ENCODE peak calls at places on chromosome 3, in seven cellular contexts. One of them, this sample, is unnamed.

GRCh38 chr3:89983449-89983848 is 876.0 kb downstream of the EPHA3 start:
- DNase-seq in GM20000: no peak
- DNase-seq in fibroblast of lung: no peak
- DNase-seq in uterus: no peak
- DNase-seq in nephron progenitor cell: no peak
- DNase-seq in amniotic stem cell: no peak
- DNase-seq in kidney tubule cell: no peak
- DNase-seq in this sample: no peak

GRCh38 chr3:133932009-133932408 is 36.3 kb upstream of the RAB6B start:
- DNase-seq in GM20000: no peak
- DNase-seq in fibroblast of lung: no peak
- DNase-seq in uterus: no peak
- DNase-seq in nephron progenitor cell: no peak
- DNase-seq in amniotic stem cell: no peak
- DNase-seq in kidney tubule cell: no peak
- DNase-seq in this sample: no peak

GRCh38 chr3:134651347-134652041 is 672 bp upstream of the KY start:
- DNase-seq in GM20000: no peak
- DNase-seq in fibroblast of lung: no peak
- DNase-seq in uterus: peak
- DNase-seq in nephron progenitor cell: no peak
- DNase-seq in amniotic stem cell: no peak
- DNase-seq in kidney tubule cell: peak
- DNase-seq in this sample: no peak

GRCh38 chr3:150216866-150217600 is 191.1 kb upstream of the TSC22D2 start:
- DNase-seq in GM20000: no peak
- DNase-seq in fibroblast of lung: no peak
- DNase-seq in uterus: no peak
- DNase-seq in nephron progenitor cell: no peak
- DNase-seq in amniotic stem cell: no peak
- DNase-seq in kidney tubule cell: no peak
- DNase-seq in this sample: no peak

GRCh38 chr3:131540821-131541220 is 38.0 kb upstream of the MRPL3 start:
- DNase-seq in GM20000: no peak
- DNase-seq in fibroblast of lung: no peak
- DNase-seq in uterus: no peak
- DNase-seq in nephron progenitor cell: no peak
- DNase-seq in amniotic stem cell: no peak
- DNase-seq in kidney tubule cell: peak
- DNase-seq in this sample: no peak

GRCh38 chr3:115961390-115961789 is 338.1 kb downstream of the GAP43 start:
- DNase-seq in GM20000: no peak
- DNase-seq in fibroblast of lung: no peak
- DNase-seq in uterus: no peak
- DNase-seq in nephron progenitor cell: no peak
- DNase-seq in amniotic stem cell: no peak
- DNase-seq in kidney tubule cell: no peak
- DNase-seq in this sample: no peak

GRCh38 chr3:71083726-71084131 is 499.8 kb downstream of the FOXP1 start:
- DNase-seq in GM20000: no peak
- DNase-seq in fibroblast of lung: no peak
- DNase-seq in uterus: no peak
- DNase-seq in nephron progenitor cell: no peak
- DNase-seq in amniotic stem cell: no peak
- DNase-seq in kidney tubule cell: no peak
- DNase-seq in this sample: no peak

GRCh38 chr3:24943961-24944360 is 449.3 kb upstream of the THRB start:
- DNase-seq in GM20000: no peak
- DNase-seq in fibroblast of lung: no peak
- DNase-seq in uterus: no peak
- DNase-seq in nephron progenitor cell: no peak
- DNase-seq in amniotic stem cell: no peak
- DNase-seq in kidney tubule cell: peak
- DNase-seq in this sample: no peak

GRCh38 chr3:88151358-88151757 is 1.6 kb downstream of the C3orf38 start:
- DNase-seq in GM20000: peak
- DNase-seq in fibroblast of lung: no peak
- DNase-seq in uterus: no peak
- DNase-seq in nephron progenitor cell: no peak
- DNase-seq in amniotic stem cell: no peak
- DNase-seq in kidney tubule cell: peak
- DNase-seq in this sample: no peak

GRCh38 chr3:14425574-14426304 is 23.3 kb downstream of the SLC6A6 start:
- DNase-seq in GM20000: no peak
- DNase-seq in fibroblast of lung: no peak
- DNase-seq in uterus: no peak
- DNase-seq in nephron progenitor cell: no peak
- DNase-seq in amniotic stem cell: no peak
- DNase-seq in kidney tubule cell: peak
- DNase-seq in this sample: no peak

GRCh38 chr3:99972380-99973104 is 141.8 kb downstream of the FILIP1L start:
- DNase-seq in GM20000: no peak
- DNase-seq in fibroblast of lung: peak
- DNase-seq in uterus: no peak
- DNase-seq in nephron progenitor cell: no peak
- DNase-seq in amniotic stem cell: no peak
- DNase-seq in kidney tubule cell: no peak
- DNase-seq in this sample: no peak

GRCh38 chr3:36804295-36805055 is 40.1 kb upstream of the DCLK3 start:
- DNase-seq in GM20000: no peak
- DNase-seq in fibroblast of lung: no peak
- DNase-seq in uterus: no peak
- DNase-seq in nephron progenitor cell: peak
- DNase-seq in amniotic stem cell: no peak
- DNase-seq in kidney tubule cell: no peak
- DNase-seq in this sample: no peak

GRCh38 chr3:52286777-52287110 is 884 bp upstream of the GLYCTK start:
- DNase-seq in GM20000: no peak
- DNase-seq in fibroblast of lung: no peak
- DNase-seq in uterus: peak
- DNase-seq in nephron progenitor cell: no peak
- DNase-seq in amniotic stem cell: no peak
- DNase-seq in kidney tubule cell: peak
- DNase-seq in this sample: no peak

GRCh38 chr3:151556591-151556990 is 95.7 kb upstream of the IGSF10 start:
- DNase-seq in GM20000: no peak
- DNase-seq in fibroblast of lung: no peak
- DNase-seq in uterus: no peak
- DNase-seq in nephron progenitor cell: no peak
- DNase-seq in amniotic stem cell: no peak
- DNase-seq in kidney tubule cell: no peak
- DNase-seq in this sample: no peak

GRCh38 chr3:127252446-127252845 is 35.4 kb downstream of the PRR20G start:
- DNase-seq in GM20000: no peak
- DNase-seq in fibroblast of lung: no peak
- DNase-seq in uterus: no peak
- DNase-seq in nephron progenitor cell: no peak
- DNase-seq in amniotic stem cell: no peak
- DNase-seq in kidney tubule cell: no peak
- DNase-seq in this sample: no peak

GRCh38 chr3:38627956-38628355 is 21.5 kb downstream of the SCN5A start:
- DNase-seq in GM20000: peak
- DNase-seq in fibroblast of lung: no peak
- DNase-seq in uterus: no peak
- DNase-seq in nephron progenitor cell: peak
- DNase-seq in amniotic stem cell: no peak
- DNase-seq in kidney tubule cell: no peak
- DNase-seq in this sample: no peak

GRCh38 chr3:53819163-53819868 is 26.9 kb downstream of the CHDH start:
- DNase-seq in GM20000: no peak
- DNase-seq in fibroblast of lung: no peak
- DNase-seq in uterus: no peak
- DNase-seq in nephron progenitor cell: no peak
- DNase-seq in amniotic stem cell: no peak
- DNase-seq in kidney tubule cell: no peak
- DNase-seq in this sample: no peak

GRCh38 chr3:169147246-169148008 is 516.1 kb downstream of the MECOM start:
- DNase-seq in GM20000: peak
- DNase-seq in fibroblast of lung: peak
- DNase-seq in uterus: no peak
- DNase-seq in nephron progenitor cell: peak
- DNase-seq in amniotic stem cell: peak
- DNase-seq in kidney tubule cell: peak
- DNase-seq in this sample: no peak

GRCh38 chr3:50430950-50431435 is 71.7 kb upstream of the TMEM115 start:
- DNase-seq in GM20000: no peak
- DNase-seq in fibroblast of lung: no peak
- DNase-seq in uterus: no peak
- DNase-seq in nephron progenitor cell: no peak
- DNase-seq in amniotic stem cell: no peak
- DNase-seq in kidney tubule cell: no peak
- DNase-seq in this sample: no peak

GRCh38 chr3:139317660-139318430 is 26.0 kb upstream of the MRPS22 start:
- DNase-seq in GM20000: no peak
- DNase-seq in fibroblast of lung: no peak
- DNase-seq in uterus: no peak
- DNase-seq in nephron progenitor cell: no peak
- DNase-seq in amniotic stem cell: no peak
- DNase-seq in kidney tubule cell: peak
- DNase-seq in this sample: no peak

GRCh38 chr3:110710605-110711004 is 361.0 kb upstream of the NECTIN3 start:
- DNase-seq in GM20000: no peak
- DNase-seq in fibroblast of lung: no peak
- DNase-seq in uterus: no peak
- DNase-seq in nephron progenitor cell: no peak
- DNase-seq in amniotic stem cell: no peak
- DNase-seq in kidney tubule cell: no peak
- DNase-seq in this sample: no peak

GRCh38 chr3:186722457-186722856 is 5.3 kb downstream of the KNG1 start:
- DNase-seq in GM20000: no peak
- DNase-seq in fibroblast of lung: peak
- DNase-seq in uterus: no peak
- DNase-seq in nephron progenitor cell: no peak
- DNase-seq in amniotic stem cell: no peak
- DNase-seq in kidney tubule cell: peak
- DNase-seq in this sample: no peak

GRCh38 chr3:112120485-112120836 is 12.6 kb downstream of the GCSAM start:
- DNase-seq in GM20000: no peak
- DNase-seq in fibroblast of lung: no peak
- DNase-seq in uterus: no peak
- DNase-seq in nephron progenitor cell: no peak
- DNase-seq in amniotic stem cell: no peak
- DNase-seq in kidney tubule cell: no peak
- DNase-seq in this sample: no peak

GRCh38 chr3:13787533-13787932 is 92.3 kb downstream of the WNT7A start:
- DNase-seq in GM20000: no peak
- DNase-seq in fibroblast of lung: no peak
- DNase-seq in uterus: no peak
- DNase-seq in nephron progenitor cell: no peak
- DNase-seq in amniotic stem cell: no peak
- DNase-seq in kidney tubule cell: no peak
- DNase-seq in this sample: no peak

GRCh38 chr3:81716870-81717509 is 44.5 kb downstream of the GBE1 start:
- DNase-seq in GM20000: no peak
- DNase-seq in fibroblast of lung: peak
- DNase-seq in uterus: no peak
- DNase-seq in nephron progenitor cell: peak
- DNase-seq in amniotic stem cell: no peak
- DNase-seq in kidney tubule cell: peak
- DNase-seq in this sample: peak

GRCh38 chr3:63724987-63725386 is 72.5 kb downstream of the SNTN start:
- DNase-seq in GM20000: no peak
- DNase-seq in fibroblast of lung: peak
- DNase-seq in uterus: no peak
- DNase-seq in nephron progenitor cell: no peak
- DNase-seq in amniotic stem cell: peak
- DNase-seq in kidney tubule cell: peak
- DNase-seq in this sample: peak

GRCh38 chr3:60839242-60839641 is 412.0 kb downstream of the FHIT start:
- DNase-seq in GM20000: no peak
- DNase-seq in fibroblast of lung: peak
- DNase-seq in uterus: no peak
- DNase-seq in nephron progenitor cell: no peak
- DNase-seq in amniotic stem cell: no peak
- DNase-seq in kidney tubule cell: peak
- DNase-seq in this sample: no peak

GRCh38 chr3:57715672-57716071 is 22.8 kb upstream of the DENND6A start:
- DNase-seq in GM20000: no peak
- DNase-seq in fibroblast of lung: no peak
- DNase-seq in uterus: no peak
- DNase-seq in nephron progenitor cell: no peak
- DNase-seq in amniotic stem cell: no peak
- DNase-seq in kidney tubule cell: no peak
- DNase-seq in this sample: no peak

GRCh38 chr3:2465842-2466241 is 367.2 kb downstream of the CNTN4 start:
- DNase-seq in GM20000: no peak
- DNase-seq in fibroblast of lung: no peak
- DNase-seq in uterus: no peak
- DNase-seq in nephron progenitor cell: no peak
- DNase-seq in amniotic stem cell: no peak
- DNase-seq in kidney tubule cell: no peak
- DNase-seq in this sample: no peak

This sample was measured in AG04450.